ENCODE peak calls at places on chromosomes 5 and 9, in four cellular contexts. N, V, S and R are unnamed samples.

GRCh38 chr5:82225525-82226172 is 52.5 kb downstream of the RPS23 start:
- DNase-seq in N (peak; percentile 38), S (peak; percentile 78), V (peak; percentile 72), R (peak; percentile 70)

GRCh38 chr5:137345396-137345795 is 153.7 kb downstream of the SPOCK1 start:
- DNase-seq in S (peak; percentile 14), V (no peak), N (no peak), R (no peak)

GRCh38 chr9:74950456-74950855 is 2.3 kb downstream of the C9orf40 start:
- DNase-seq in S (no peak), V (no peak), N (no peak), R (no peak)

GRCh38 chr9:17380126-17380861 is 198.6 kb upstream of the SH3GL2 start:
- DNase-seq in S (no peak), N (no peak), V (no peak), R (no peak)

GRCh38 chr9:81410201-81410600 is 279.1 kb downstream of the TLE1 start:
- DNase-seq in N (peak; percentile 37), V (no peak), S (peak; percentile 44), R (peak; percentile 70)

GRCh38 chr5:135826994-135827671 is 7.3 kb upstream of the SLC25A48 start:
- DNase-seq in N (peak; percentile 57), S (no peak), V (no peak), R (no peak)

GRCh38 chr5:154371687-154372086 is 74.1 kb upstream of the SAP30L start:
- DNase-seq in S (no peak), V (no peak), N (peak; percentile 87), R (peak; percentile 83)

GRCh38 chr9:133813749-133814585 is 75.8 kb upstream of the SARDH start:
- DNase-seq in S (no peak), V (no peak), N (no peak), R (peak; percentile 37)

GRCh38 chr5:14184082-14184481 is 40.9 kb downstream of the TRIO start:
- DNase-seq in S (no peak), N (no peak), V (no peak), R (no peak)

GRCh38 chr5:14183187-14183939 is 40.2 kb downstream of the TRIO start:
- DNase-seq in N (no peak), V (no peak), S (no peak), R (peak; percentile 50)

GRCh38 chr5:14181299-14181968 is 38.3 kb downstream of the TRIO start:
- DNase-seq in N (no peak), S (no peak), V (no peak), R (no peak)

GRCh38 chr5:14184725-14185124 is 41.6 kb downstream of the TRIO start:
- DNase-seq in V (no peak), N (no peak), S (no peak), R (no peak)

DNA sequence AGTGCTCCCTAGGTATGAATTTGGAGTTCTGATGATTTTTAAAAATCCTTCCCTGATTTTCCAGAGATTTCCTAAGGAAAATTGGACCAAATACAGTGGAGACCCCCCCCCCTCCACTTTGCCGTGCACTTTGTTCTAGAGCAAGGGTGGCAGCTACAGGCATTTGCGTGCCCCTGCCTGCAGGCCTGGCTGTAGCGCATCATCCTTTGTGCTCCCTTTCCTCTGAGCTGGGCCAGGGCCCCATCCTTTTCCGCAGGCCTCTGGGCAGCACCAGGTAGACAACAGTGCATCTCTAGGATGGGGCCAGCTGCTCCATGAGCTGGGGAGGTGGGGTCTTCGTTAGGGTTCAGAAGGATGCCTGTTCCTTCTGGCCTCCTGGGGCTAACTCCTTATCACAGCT is 39.6 kb downstream of the TRIO start:
- DNase-seq in V (no peak), S (no peak), N (no peak), R (no peak)
- H3K4me1 ChIP-seq in V (no peaks in the 10 kb centered on the region), S (peaks cover 56% of the 10 kb centered on the region), N (peaks cover 85% of the 10 kb centered on the region), R (peaks cover 39% of the 10 kb centered on the region)

DNA sequence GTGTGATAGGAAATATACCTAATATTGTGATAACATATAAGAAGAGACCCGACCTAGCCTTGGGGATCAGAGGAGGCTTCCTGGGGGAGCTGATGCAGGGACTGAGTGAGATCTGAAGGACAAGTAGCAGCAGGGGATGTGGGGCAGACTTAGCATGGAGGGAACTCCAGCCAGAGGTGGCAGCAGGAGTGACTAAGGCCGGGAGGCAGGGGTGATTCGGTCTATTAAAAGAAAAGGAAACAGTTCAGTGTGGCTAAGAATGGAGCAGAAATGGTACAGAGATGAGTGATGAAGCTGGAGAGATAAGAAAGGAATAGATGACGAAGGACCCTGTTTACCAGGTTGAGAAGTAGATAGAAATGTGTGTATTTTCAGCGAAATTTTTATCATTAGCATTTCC is 408.8 kb downstream of the ENC1 start:
- DNase-seq in S (no peak), V (no peak), N (peak; percentile 36), R (no peak)
- H2AFZ ChIP-seq in S (no peak overlapping the region), V (no peak overlapping the region), N (peak overlapping the region; percentile 46), R (no peak overlapping the region)

DNA sequence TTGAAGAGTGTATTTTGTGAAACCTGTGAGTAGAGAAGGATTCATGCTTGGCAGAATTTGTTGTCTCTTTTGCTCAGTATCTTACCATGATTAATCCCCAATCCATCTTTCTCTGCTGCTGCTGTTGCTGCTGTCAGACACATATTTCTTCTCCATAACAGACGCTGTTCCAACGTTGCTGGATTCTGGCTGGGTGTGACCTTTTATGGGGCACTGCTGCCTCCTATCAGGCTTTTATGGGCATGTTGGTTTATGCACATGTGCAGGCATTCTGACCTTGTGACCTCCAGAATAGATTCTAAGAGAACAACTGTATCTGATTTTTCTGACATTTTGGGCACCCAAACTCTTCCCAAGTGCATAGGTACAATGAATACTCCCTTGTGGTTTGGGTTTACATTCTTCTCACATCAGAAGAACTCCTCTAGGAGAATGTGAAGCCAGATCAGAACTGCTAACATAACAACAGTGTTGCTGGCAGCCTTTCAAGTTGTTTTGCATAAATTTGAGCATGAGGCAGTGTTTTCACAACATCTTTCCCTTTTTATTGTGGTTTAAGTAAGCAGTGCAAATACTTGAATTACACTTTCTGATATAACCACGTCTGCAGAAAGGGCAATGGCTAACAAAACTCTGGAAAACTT is 9.2 kb upstream of the ISL1 start:
- DNase-seq in N (no peak), S (no peak), V (no peak), R (no peak)
- H3K4me1 ChIP-seq in N (no peaks in the 10 kb centered on the region), S (no peaks in the 10 kb centered on the region), V (no peaks in the 10 kb centered on the region), R (peaks cover 3% of the 10 kb centered on the region)

DNA sequence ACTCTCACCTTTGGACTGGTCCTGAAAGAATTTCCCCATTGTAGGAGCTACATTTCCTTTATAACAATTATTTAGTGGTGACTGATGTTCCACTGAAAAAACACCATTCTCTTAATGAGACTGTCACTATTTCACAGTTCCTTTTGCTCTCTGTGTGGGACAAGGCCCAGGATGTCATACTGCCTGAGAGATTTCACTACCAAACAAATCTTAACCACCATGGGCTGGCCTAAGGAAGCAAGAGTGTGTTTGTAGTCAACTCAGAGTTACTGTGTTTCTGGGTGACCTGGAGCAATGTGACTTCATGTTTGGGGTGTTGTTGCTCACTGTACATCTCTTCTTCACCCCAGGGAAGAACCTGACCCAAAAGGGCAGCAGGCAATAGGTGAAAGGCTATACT is 50.1 kb upstream of the ZNF608 start:
- DNase-seq in S (no peak), V (no peak), N (no peak), R (no peak)
- H2AFZ ChIP-seq in S (no peak overlapping the region), V (no peak overlapping the region), N (no peak overlapping the region), R (no peak overlapping the region)